ENCODE peak calls at places on chromosomes 16 and 17, in five cellular contexts. K, I, X, R and J are unnamed samples. For H3K27me3, the result is how much of the 10 kb centered on the place peaks cover.

GRCh38 chr17:40303706-40304450 is 5.1 kb upstream of the RARA start:
- DNase-seq in K (no peak), I (peak), X (peak), R (no peak), J (no peak)

GRCh38 chr16:6888536-6888935 is 444.1 kb upstream of the RBFOX1 start:
- DNase-seq in K (no peak), I (no peak), X (no peak), R (no peak), J (no peak)

GRCh38 chr17:62704381-62704971 is 77.0 kb downstream of the MRC2 start:
- DNase-seq in K (peak), I (no peak), X (peak), R (peak), J (no peak)

GRCh38 chr17:3888343-3889171 is 4.3 kb downstream of the CAMKK1 start:
- DNase-seq in K (peak), I (peak), X (peak), R (peak), J (peak)

GRCh38 chr16:79008036-79008868 is 592.3 kb downstream of the MAF start:
- DNase-seq in K (no peak), I (no peak), X (no peak), R (no peak), J (no peak)

GRCh38 chr16:15847621-15848175 is 9.1 kb downstream of the MYH11 start:
- DNase-seq in K (no peak), I (no peak), X (no peak), R (no peak), J (no peak)

GRCh38 chr17:70238228-70238627 is 68.9 kb downstream of the KCNJ2 start:
- DNase-seq in K (no peak), I (no peak), X (no peak), R (no peak), J (no peak)

GRCh38 chr17:29084476-29085148 is 41.7 kb downstream of the PIPOX start:
- DNase-seq in K (no peak), I (no peak), X (peak), R (no peak), J (no peak)

GRCh38 chr17:58334661-58335060 is 6.1 kb upstream of the TSPOAP1 start:
- DNase-seq in K (no peak), I (no peak), X (no peak), R (no peak), J (no peak)

GRCh38 chr17:15261063-15261817 is 3.9 kb downstream of the PMP22 start:
- DNase-seq in K (peak), I (peak), X (peak), R (no peak), J (peak)

DNA sequence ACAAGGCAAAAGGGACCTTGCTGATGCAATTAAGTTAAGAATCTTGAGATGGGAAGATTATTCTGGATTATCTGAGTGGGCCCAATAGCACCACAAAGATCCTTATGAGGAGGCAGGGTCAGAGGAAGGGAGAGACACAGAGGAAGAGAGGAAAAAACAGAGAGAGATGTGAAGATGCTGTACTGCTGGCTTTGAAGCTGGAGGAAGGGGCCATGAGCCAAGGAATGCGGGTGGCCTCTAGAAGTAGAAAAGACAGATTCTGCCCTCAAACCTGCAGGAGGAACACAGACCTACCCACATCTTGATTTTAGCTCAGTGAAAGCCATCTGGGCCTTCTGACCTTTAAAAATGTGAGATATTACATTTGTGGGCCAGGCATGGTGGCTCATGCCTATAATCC is 8.1 kb upstream of the CPSF4L start:
- DNase-seq in K (no peak), I (no peak), X (no peak), R (no peak), J (no peak)
- TF ChIP-seq CTCF in K (no peak), I (no peak), X (no peak), R (no peak), J (no peak)

DNA sequence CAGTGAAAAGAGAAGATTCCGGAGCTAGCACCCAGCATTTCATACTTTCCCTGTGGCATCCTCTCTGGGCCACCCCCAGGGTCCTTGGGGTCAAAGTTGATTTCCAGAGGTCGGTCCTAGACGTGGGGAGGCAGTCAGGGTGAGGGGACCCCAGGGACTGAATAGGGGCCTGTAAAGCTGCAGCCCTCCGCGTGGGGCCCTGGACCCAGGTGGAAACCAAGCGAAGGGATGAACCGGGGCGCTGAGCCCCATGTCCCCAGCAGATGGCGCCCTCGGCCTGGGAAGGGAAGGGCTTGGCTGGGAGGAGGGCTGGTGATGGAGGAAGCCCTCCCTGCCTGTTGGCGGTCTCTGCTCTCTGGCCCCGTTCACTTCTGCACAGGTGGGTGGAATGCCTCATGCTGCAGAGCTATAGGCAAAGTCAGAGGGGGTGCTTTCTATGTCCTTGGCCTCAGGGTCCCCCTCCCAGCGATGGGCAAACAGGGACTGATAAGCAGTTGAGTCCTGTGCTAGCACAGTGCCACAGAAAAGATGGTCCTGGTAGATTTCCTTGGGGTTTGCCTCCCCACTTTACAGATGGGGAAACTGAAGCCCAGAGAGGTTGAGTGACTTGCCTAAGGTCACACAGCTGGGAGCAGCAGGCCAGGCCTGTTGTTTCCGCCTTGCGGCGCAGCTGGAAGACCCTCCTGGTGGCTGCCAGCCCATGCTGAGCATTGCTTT is 163.4 kb upstream of the CIBAR2 start:
- DNase-seq in K (peak), I (peak), X (peak), R (no peak), J (peak)
- H3K27ac ChIP-seq in K (no peak), I (no peak), X (no peak), R (no peak), J (no peak)

GRCh38 chr17:61423967-61424649 is 24.5 kb downstream of the TBX2 start:
- DNase-seq in K (no peak), I (no peak), X (no peak), R (no peak), J (no peak)
- H3K27me3 ChIP-seq in K (under half), I (under half), X (under half), R (under half), J (under half)

GRCh38 chr16:67669499-67670101 is 3.0 kb downstream of the C16orf86 start:
- DNase-seq in K (no peak), I (no peak), X (no peak), R (no peak), J (no peak)

GRCh38 chr16:67667817-67668494 is 1.3 kb downstream of the C16orf86 start:
- DNase-seq in K (peak), I (peak), X (peak), R (peak), J (peak)

GRCh38 chr16:67666538-67667433 is at the start of the genes C16orf86 and ENKD1:
- DNase-seq in K (peak), I (peak), X (peak), R (peak), J (peak)

GRCh38 chr16:67667434-67667816 is 811 bp downstream of the C16orf86 start:
- DNase-seq in K (no peak), I (no peak), X (no peak), R (no peak), J (no peak)

GRCh38 chr16:67668495-67669157 is 2.0 kb downstream of the C16orf86 start:
- DNase-seq in K (no peak), I (no peak), X (no peak), R (no peak), J (no peak)
- TF ChIP-seq CTCF in K (peak), I (no peak), X (no peak), R (no peak), J (no peak)

GRCh38 chr17:82334204-82334621 is 647 bp upstream of the SECTM1 start:
- DNase-seq in K (no peak), I (no peak), X (no peak), R (peak), J (no peak)
- H3K27ac ChIP-seq in K (peak), I (peak), X (no peak), R (peak), J (no peak)

GRCh38 chr17:49456172-49456965 is 38.7 kb upstream of the NGFR start:
- DNase-seq in K (peak), I (no peak), X (peak), R (no peak), J (no peak)

GRCh38 chr17:49457564-49458535 is 37.2 kb upstream of the NGFR start:
- DNase-seq in K (no peak), I (no peak), X (no peak), R (no peak), J (no peak)

GRCh38 chr17:49460401-49460800 is 34.7 kb upstream of the NGFR start:
- DNase-seq in K (no peak), I (no peak), X (no peak), R (no peak), J (no peak)

GRCh38 chr17:49461580-49461979 is 33.5 kb upstream of the NGFR start:
- DNase-seq in K (no peak), I (no peak), X (no peak), R (no peak), J (no peak)

DNA sequence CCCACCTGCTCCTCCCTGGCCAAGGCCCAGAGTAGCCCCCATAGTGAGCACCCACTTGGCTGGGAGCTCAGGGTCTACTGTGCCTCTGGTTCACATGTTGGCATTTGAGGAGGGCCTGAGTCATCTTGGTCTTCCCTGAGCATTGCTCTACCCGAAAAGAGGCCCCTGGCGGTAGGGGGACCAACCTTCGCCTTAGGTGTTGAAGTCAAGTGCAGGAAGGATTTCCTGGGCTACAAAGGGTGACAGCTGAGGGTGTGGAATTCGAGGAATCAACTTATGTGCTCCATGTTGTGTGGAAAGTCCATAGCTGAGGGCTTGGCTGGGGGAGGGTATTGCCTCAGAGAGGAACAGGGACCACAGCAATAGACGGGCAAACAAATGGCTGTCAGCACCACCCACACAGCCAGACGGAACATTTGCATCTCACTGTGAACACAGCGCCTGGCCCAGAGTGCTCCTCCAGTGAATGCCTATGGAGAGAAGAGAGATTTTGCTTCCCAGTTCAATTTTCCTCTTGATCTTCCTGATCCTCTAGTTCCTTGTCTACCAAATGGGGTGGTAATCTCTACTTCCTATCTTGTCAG is 35.6 kb upstream of the NGFR start:
- DNase-seq in K (no peak), I (no peak), X (no peak), R (no peak), J (no peak)
- H3K27me3 ChIP-seq in K (half or more), I (under half), X (half or more), R (under half), J (under half)